ENCODE peak calls at places on chromosomes 5 and 9, in eight cellular contexts. One of them, this sample, is unnamed.
A peak's percentile ranks its signal among the peaks of the same experiment; 100 is the strongest.

GRCh38 chr5:78983601-78984000 is 1.5 kb downstream of the ARSB start:
- DNase-seq in HepG2: no peak
- DNase-seq in GM12878: no peak
- DNase-seq in HCT116: no peak
- DNase-seq in A549: no peak
- DNase-seq in NB4: no peak
- DNase-seq in endothelial cell of umbilical vein: no peak
- DNase-seq in K562: no peak
- DNase-seq in this sample: no peak

GRCh38 chr5:115490601-115491000 is 54.0 kb downstream of the FEM1C start:
- DNase-seq in HepG2: no peak
- DNase-seq in GM12878: no peak
- DNase-seq in HCT116: no peak
- DNase-seq in A549: no peak
- DNase-seq in NB4: no peak
- DNase-seq in endothelial cell of umbilical vein: no peak
- DNase-seq in K562: no peak
- DNase-seq in this sample: no peak

GRCh38 chr9:135906291-135907005 is 898 bp downstream of the CAMSAP1 start:
- DNase-seq in HepG2: no peak
- DNase-seq in GM12878: no peak
- DNase-seq in HCT116: no peak
- DNase-seq in A549: no peak
- DNase-seq in NB4: peak; percentile 49
- DNase-seq in endothelial cell of umbilical vein: peak; percentile 65
- DNase-seq in K562: no peak
- DNase-seq in this sample: no peak

GRCh38 chr9:93828331-93829097 is 126.6 kb downstream of the BARX1 start:
- DNase-seq in HepG2: no peak
- DNase-seq in GM12878: no peak
- DNase-seq in HCT116: no peak
- DNase-seq in A549: no peak
- DNase-seq in NB4: no peak
- DNase-seq in endothelial cell of umbilical vein: no peak
- DNase-seq in K562: no peak
- DNase-seq in this sample: no peak

GRCh38 chr5:72355706-72356299 is 35.6 kb downstream of the PTCD2 start:
- DNase-seq in HepG2: no peak
- DNase-seq in GM12878: no peak
- DNase-seq in HCT116: no peak
- DNase-seq in A549: peak; percentile 26
- DNase-seq in NB4: peak; percentile 30
- DNase-seq in endothelial cell of umbilical vein: peak; percentile 69
- DNase-seq in K562: peak; percentile 13
- DNase-seq in this sample: peak; percentile 21

GRCh38 chr9:132585954-132586829 is 3.8 kb downstream of the BARHL1 start:
- DNase-seq in HepG2: no peak
- DNase-seq in GM12878: no peak
- DNase-seq in HCT116: no peak
- DNase-seq in A549: no peak
- DNase-seq in NB4: peak; percentile 59
- DNase-seq in endothelial cell of umbilical vein: no peak
- DNase-seq in K562: no peak
- DNase-seq in this sample: no peak

GRCh38 chr9:119667163-119667562 is 297.9 kb upstream of the BRINP1 start:
- DNase-seq in HepG2: no peak
- DNase-seq in GM12878: no peak
- DNase-seq in HCT116: no peak
- DNase-seq in A549: no peak
- DNase-seq in NB4: no peak
- DNase-seq in endothelial cell of umbilical vein: no peak
- DNase-seq in K562: no peak
- DNase-seq in this sample: no peak

GRCh38 chr5:77218263-77218662 is 7.8 kb downstream of the PDE8B start:
- DNase-seq in HepG2: no peak
- DNase-seq in GM12878: no peak
- DNase-seq in HCT116: no peak
- DNase-seq in A549: peak; percentile 55
- DNase-seq in NB4: no peak
- DNase-seq in endothelial cell of umbilical vein: no peak
- DNase-seq in K562: peak; percentile 11
- DNase-seq in this sample: peak; percentile 20

GRCh38 chr5:138464388-138465287 is 641 bp upstream of the EGR1 start:
- DNase-seq in HepG2: peak; percentile 97
- DNase-seq in GM12878: peak; percentile 94
- DNase-seq in HCT116: peak; percentile 98
- DNase-seq in A549: peak; percentile 94
- DNase-seq in NB4: peak; percentile 99
- DNase-seq in endothelial cell of umbilical vein: peak; percentile 97
- DNase-seq in K562: peak; percentile 94
- DNase-seq in this sample: peak; percentile 97

DNA sequence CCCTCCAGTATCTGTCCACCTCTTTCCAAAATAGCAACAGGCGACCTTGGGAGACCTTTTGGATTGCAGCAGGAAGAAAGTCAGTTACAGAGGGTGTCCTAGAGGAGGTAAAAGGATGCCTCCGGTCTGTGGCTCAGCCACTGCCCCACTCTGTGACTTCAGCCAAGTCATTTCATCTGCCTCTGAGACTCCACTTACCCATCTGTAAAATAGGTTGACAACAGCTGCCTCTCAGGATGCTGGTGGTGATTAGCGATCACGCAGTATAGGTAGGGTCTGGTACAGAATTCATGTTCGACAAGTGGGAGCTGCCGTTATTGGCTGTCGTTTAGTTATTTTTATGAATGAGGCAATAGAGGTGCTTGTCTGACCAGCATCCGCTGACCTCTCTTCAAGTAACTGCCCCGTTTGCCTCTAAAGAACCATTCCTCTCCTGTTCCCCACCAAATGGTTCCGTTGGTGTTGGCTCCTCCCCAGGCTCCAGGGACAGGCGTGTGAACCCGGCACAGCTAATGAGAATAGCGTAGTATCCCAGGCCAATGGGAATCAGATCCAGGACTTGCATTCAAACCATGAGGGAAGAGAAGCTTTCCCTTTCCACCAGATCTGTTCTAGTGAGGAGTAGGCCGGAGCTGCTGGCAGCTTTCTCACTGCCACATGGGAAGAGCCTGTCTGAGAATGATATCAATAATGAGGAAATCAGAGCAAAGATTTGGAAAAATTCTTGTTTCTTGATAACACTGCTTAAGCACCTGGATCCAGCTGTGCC is 64.2 kb downstream of the SMIM23 start:
- DNase-seq in HepG2: no peak
- DNase-seq in GM12878: no peak
- DNase-seq in HCT116: no peak
- DNase-seq in A549: no peak
- DNase-seq in NB4: no peak
- DNase-seq in endothelial cell of umbilical vein: no peak
- DNase-seq in K562: no peak
- DNase-seq in this sample: no peak
- TF ChIP-seq MAX in HepG2: no peak
- TF ChIP-seq MAX in GM12878: no peak
- TF ChIP-seq MAX in HCT116: no peak
- TF ChIP-seq MAX in A549: no peak
- TF ChIP-seq MAX in NB4: no peak
- TF ChIP-seq MAX in endothelial cell of umbilical vein: no peak
- TF ChIP-seq MAX in K562: no peak
- TF ChIP-seq MAX in this sample: no peak

GRCh38 chr5:96331210-96331609 is 101.8 kb downstream of the PCSK1 start:
- DNase-seq in HepG2: no peak
- DNase-seq in GM12878: no peak
- DNase-seq in HCT116: no peak
- DNase-seq in A549: no peak
- DNase-seq in NB4: peak; percentile 68
- DNase-seq in endothelial cell of umbilical vein: peak; percentile 57
- DNase-seq in K562: no peak
- DNase-seq in this sample: no peak

GRCh38 chr5:96331681-96332361 is 101.2 kb downstream of the PCSK1 start:
- DNase-seq in HepG2: peak; percentile 34
- DNase-seq in GM12878: no peak
- DNase-seq in HCT116: no peak
- DNase-seq in A549: no peak
- DNase-seq in NB4: no peak
- DNase-seq in endothelial cell of umbilical vein: no peak
- DNase-seq in K562: no peak
- DNase-seq in this sample: no peak

GRCh38 chr5:96333397-96333790 is 99.7 kb downstream of the PCSK1 start:
- DNase-seq in HepG2: no peak
- DNase-seq in GM12878: no peak
- DNase-seq in HCT116: no peak
- DNase-seq in A549: no peak
- DNase-seq in NB4: no peak
- DNase-seq in endothelial cell of umbilical vein: no peak
- DNase-seq in K562: no peak
- DNase-seq in this sample: no peak

GRCh38 chr5:96330532-96331140 is 102.4 kb downstream of the PCSK1 start:
- DNase-seq in HepG2: no peak
- DNase-seq in GM12878: no peak
- DNase-seq in HCT116: no peak
- DNase-seq in A549: no peak
- DNase-seq in NB4: no peak
- DNase-seq in endothelial cell of umbilical vein: no peak
- DNase-seq in K562: no peak
- DNase-seq in this sample: no peak

DNA sequence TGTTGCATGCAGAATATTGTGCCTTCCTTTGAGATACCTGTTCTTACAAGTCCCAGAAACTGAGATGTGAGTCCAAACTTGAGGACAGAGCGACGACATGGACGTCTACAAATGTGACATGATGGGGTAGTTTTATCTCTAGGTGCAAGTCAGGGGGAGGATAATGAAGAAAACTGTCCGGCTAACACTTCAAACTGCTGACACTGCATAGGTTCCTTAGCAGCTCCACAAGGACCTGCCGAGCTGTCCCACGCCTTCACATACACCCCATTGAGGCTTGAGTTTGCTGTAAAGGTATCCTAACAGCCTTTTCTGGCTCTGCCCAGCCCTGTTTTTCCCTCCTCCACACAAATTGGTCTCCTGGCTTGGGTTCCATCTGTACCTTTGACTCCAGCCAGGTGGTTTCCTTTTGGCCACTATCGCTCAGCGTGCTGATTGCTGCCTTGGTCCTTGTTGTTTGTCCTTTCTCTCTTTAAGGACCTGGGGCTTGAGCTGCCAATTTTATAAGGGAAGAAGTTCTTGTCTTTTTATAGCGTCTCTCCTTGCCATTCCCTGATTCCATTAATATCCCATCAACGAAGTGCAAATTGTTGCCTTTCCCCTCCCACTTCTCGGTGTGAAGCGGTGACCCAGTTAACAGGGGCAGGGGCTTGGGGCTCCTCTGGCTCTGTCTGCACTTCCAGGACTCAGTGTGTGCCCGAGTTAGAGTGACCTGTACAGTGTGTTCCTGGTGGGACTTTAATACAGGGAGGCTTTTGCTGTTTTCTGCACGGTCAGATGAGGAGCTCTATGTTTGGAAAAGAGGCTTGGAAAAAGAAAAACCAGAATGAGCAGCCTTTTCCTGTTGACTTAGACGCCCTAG is 100.3 kb downstream of the PCSK1 start:
- DNase-seq in HepG2: no peak
- DNase-seq in GM12878: no peak
- DNase-seq in HCT116: no peak
- DNase-seq in A549: no peak
- DNase-seq in NB4: no peak
- DNase-seq in endothelial cell of umbilical vein: no peak
- DNase-seq in K562: no peak
- DNase-seq in this sample: no peak
- TF ChIP-seq MAX in HepG2: no peak
- TF ChIP-seq MAX in GM12878: no peak
- TF ChIP-seq MAX in HCT116: no peak
- TF ChIP-seq MAX in A549: no peak
- TF ChIP-seq MAX in NB4: no peak
- TF ChIP-seq MAX in endothelial cell of umbilical vein: no peak
- TF ChIP-seq MAX in K562: no peak
- TF ChIP-seq MAX in this sample: no peak

DNA sequence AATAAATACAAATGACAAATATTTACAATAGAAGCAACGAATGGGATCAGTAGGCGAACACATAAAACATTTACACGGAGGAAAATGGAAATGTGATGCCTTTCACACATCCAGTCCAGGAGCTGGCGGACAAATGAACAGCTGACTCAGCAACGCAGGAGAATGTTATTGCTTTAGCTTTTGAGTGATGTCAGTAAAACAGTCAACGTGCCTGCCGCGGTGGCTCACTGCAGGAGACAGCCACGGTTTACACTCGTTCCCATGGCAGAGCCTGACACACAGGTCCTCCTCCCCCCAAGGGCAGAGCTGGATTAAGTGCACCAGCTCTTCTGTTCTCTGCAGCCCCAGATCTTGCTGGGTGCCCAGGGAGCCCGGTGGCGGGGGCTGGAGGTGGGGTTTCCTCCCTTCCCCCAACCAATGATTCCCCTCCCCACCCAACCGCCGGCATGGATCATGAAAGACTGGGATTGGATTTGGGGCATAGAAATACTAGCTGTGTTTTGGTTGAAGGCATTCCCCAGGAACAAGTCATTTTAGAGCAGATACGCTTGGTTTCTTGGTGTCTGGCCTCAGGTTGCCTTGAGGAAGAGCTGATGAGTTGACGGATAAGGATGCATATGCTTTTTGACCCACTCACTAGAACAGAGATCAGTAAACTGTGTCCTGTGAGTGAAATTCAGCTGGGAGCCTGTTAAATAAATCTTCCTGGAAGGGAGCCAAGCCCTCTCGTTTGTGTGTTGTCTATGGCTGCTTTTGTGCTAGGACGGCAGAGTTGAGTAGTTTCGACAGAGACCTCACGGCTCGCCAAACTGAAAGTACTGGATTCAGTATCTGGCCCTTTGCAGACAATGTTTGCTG is 12.5 kb downstream of the STC2 start:
- DNase-seq in HepG2: no peak
- DNase-seq in GM12878: no peak
- DNase-seq in HCT116: no peak
- DNase-seq in A549: no peak
- DNase-seq in NB4: no peak
- DNase-seq in endothelial cell of umbilical vein: no peak
- DNase-seq in K562: no peak
- DNase-seq in this sample: no peak
- TF ChIP-seq MAX in HepG2: no peak
- TF ChIP-seq MAX in GM12878: no peak
- TF ChIP-seq MAX in HCT116: peak; percentile 36
- TF ChIP-seq MAX in A549: no peak
- TF ChIP-seq MAX in NB4: no peak
- TF ChIP-seq MAX in endothelial cell of umbilical vein: no peak
- TF ChIP-seq MAX in K562: no peak
- TF ChIP-seq MAX in this sample: peak; percentile 20

GRCh38 chr5:38433160-38433861 is 123.1 kb downstream of the LIFR start:
- DNase-seq in HepG2: no peak
- DNase-seq in GM12878: no peak
- DNase-seq in HCT116: no peak
- DNase-seq in A549: no peak
- DNase-seq in NB4: no peak
- DNase-seq in endothelial cell of umbilical vein: peak; percentile 90
- DNase-seq in K562: no peak
- DNase-seq in this sample: no peak

GRCh38 chr5:38431242-38431853 is 125.1 kb downstream of the LIFR start:
- DNase-seq in HepG2: no peak
- DNase-seq in GM12878: no peak
- DNase-seq in HCT116: no peak
- DNase-seq in A549: no peak
- DNase-seq in NB4: no peak
- DNase-seq in endothelial cell of umbilical vein: no peak
- DNase-seq in K562: no peak
- DNase-seq in this sample: no peak

GRCh38 chr5:38438757-38439156 is 117.7 kb downstream of the LIFR start:
- DNase-seq in HepG2: no peak
- DNase-seq in GM12878: no peak
- DNase-seq in HCT116: no peak
- DNase-seq in A549: no peak
- DNase-seq in NB4: no peak
- DNase-seq in endothelial cell of umbilical vein: no peak
- DNase-seq in K562: no peak
- DNase-seq in this sample: no peak

GRCh38 chr5:38434981-38435710 is 121.3 kb downstream of the LIFR start:
- DNase-seq in HepG2: no peak
- DNase-seq in GM12878: no peak
- DNase-seq in HCT116: no peak
- DNase-seq in A549: no peak
- DNase-seq in NB4: no peak
- DNase-seq in endothelial cell of umbilical vein: no peak
- DNase-seq in K562: no peak
- DNase-seq in this sample: no peak
- TF ChIP-seq MAX in HepG2: no peak
- TF ChIP-seq MAX in GM12878: no peak
- TF ChIP-seq MAX in HCT116: no peak
- TF ChIP-seq MAX in A549: no peak
- TF ChIP-seq MAX in NB4: no peak
- TF ChIP-seq MAX in endothelial cell of umbilical vein: no peak
- TF ChIP-seq MAX in K562: no peak
- TF ChIP-seq MAX in this sample: no peak